ENCODE peak calls at places on chromosomes 7 and 10, in seven cellular contexts. M is NCI-H1092 treated with DMSO at 0.1 percent for 48 hours; S is sciatic nerve; C is HEK293T; H is A172; X is kidney tubule cell; N is stimulated activated CD4-positive, alpha-beta T cell treated with anti-CD3 and anti-CD28 coated beads, Interleukin-2, amount 100 ng/mL, for 48 hours. E is an unnamed sample.

GRCh38 chr10:80596391-80597257 is 58.9 kb downstream of the SH2D4B start:
- DNase-seq in H (no peak), C (peak), X (peak), M (peak), S (no peak), N (peak), E (no peak)

GRCh38 chr10:111303887-111304286 is 227.1 kb downstream of the ADRA2A start:
- DNase-seq in N (no peak), S (no peak), X (no peak), H (peak), C (no peak), M (no peak), E (peak)

GRCh38 chr7:24284699-24285506 is 913 bp downstream of the NPY start:
- DNase-seq in M (no peak), C (no peak), H (no peak), N (no peak), X (no peak), S (no peak), E (no peak)

GRCh38 chr7:30166155-30166840 is 31.5 kb downstream of the MTURN start:
- DNase-seq in M (peak), X (no peak), H (no peak), C (no peak), N (no peak), S (no peak), E (no peak)

GRCh38 chr7:69880848-69881247 is 282.6 kb downstream of the AUTS2 start:
- DNase-seq in S (no peak), C (no peak), M (peak), N (no peak), X (no peak), H (no peak), E (no peak)

GRCh38 chr10:35355971-35356724 is 19.8 kb downstream of the CCNY start:
- DNase-seq in N (no peak), X (no peak), S (no peak), C (no peak), H (no peak), M (no peak), E (no peak)

GRCh38 chr7:7264306-7265040 is 82.1 kb downstream of the C1GALT1 start:
- DNase-seq in N (no peak), S (no peak), C (no peak), H (no peak), X (no peak), M (no peak), E (no peak)

GRCh38 chr10:76946268-76946667 is 691.3 kb downstream of the KCNMA1 start:
- DNase-seq in S (no peak), M (no peak), N (no peak), X (no peak), C (no peak), H (no peak), E (no peak)

GRCh38 chr7:17010637-17011300 is 129.0 kb upstream of the AGR3 start:
- DNase-seq in N (no peak), S (no peak), X (no peak), C (no peak), H (no peak), M (no peak), E (no peak)

GRCh38 chr7:158784270-158784669 is 45.0 kb downstream of the ESYT2 start:
- DNase-seq in N (no peak), H (no peak), S (no peak), X (no peak), C (no peak), M (no peak), E (no peak)

GRCh38 chr10:1048349-1048731 is 579 bp downstream of the IDI1 start:
- DNase-seq in H (peak), S (peak), C (no peak), N (no peak), M (no peak), X (no peak), E (no peak)

GRCh38 chr10:31664803-31665202 is 263.8 kb downstream of the ARHGAP12 start:
- DNase-seq in S (no peak), X (no peak), C (no peak), N (no peak), M (no peak), H (no peak), E (no peak)

GRCh38 chr10:8702181-8702580 is 647.7 kb downstream of the GATA3 start:
- DNase-seq in C (no peak), N (no peak), H (no peak), X (no peak), M (no peak), S (no peak), E (no peak)

GRCh38 chr7:75727881-75728592 is 10.7 kb downstream of the HIP1 start:
- DNase-seq in X (peak), S (peak), C (no peak), N (no peak), H (peak), M (peak), E (no peak)

E was measured in NCI-H446 treated with DMSO at 0.1 percent for 48 hours.